ENCODE peak calls at places on chromosome 21, in eight cellular contexts. E is GM19239; N is stimulated activated CD8-positive, alpha-beta memory T cell treated with anti-CD3 and anti-CD28 coated beads, Interleukin-7, amount 100 ng/mL, for 1 hour; A is neuronal stem cell; C is PC-3; R is erythroblast; G is coronary artery; X is AG09309. V is an unnamed sample.

GRCh38 chr21:44420416-44421205 is 34.7 kb upstream of the LRRC3 start:
- DNase-seq in E (no peak), N (no peak), A (no peak), C (no peak), R (no peak), G (peak), X (no peak), V (peak)

GRCh38 chr21:26842300-26842699 is 2.9 kb downstream of the ADAMTS1 start:
- DNase-seq in E (no peak), N (no peak), A (no peak), C (peak), R (no peak), G (no peak), X (no peak), V (no peak)

GRCh38 chr21:28867401-28867800 is 125.3 kb downstream of the LTN1 start:
- DNase-seq in E (no peak), N (no peak), A (no peak), C (no peak), R (no peak), G (no peak), X (peak), V (no peak)

GRCh38 chr21:32624726-32625125 is 12.5 kb upstream of the CFAP298 start:
- DNase-seq in E (no peak), N (no peak), A (no peak), C (peak), R (no peak), G (no peak), X (no peak), V (no peak)

GRCh38 chr21:24255591-24255990 is 1351.7 kb downstream of the MRPL39 start:
- DNase-seq in E (no peak), N (no peak), A (no peak), C (no peak), R (no peak), G (no peak), X (no peak), V (no peak)

GRCh38 chr21:14452031-14452778 is 69.3 kb upstream of the HSPA13 start:
- DNase-seq in E (no peak), N (no peak), A (no peak), C (no peak), R (peak), G (no peak), X (no peak), V (no peak)

GRCh38 chr21:43935711-43936110 is 70.7 kb downstream of the AGPAT3 start:
- DNase-seq in E (no peak), N (no peak), A (no peak), C (no peak), R (no peak), G (no peak), X (no peak), V (no peak)

GRCh38 chr21:30240661-30241060 is 24.8 kb upstream of the CLDN8 start:
- DNase-seq in E (no peak), N (no peak), A (no peak), C (no peak), R (no peak), G (no peak), X (no peak), V (no peak)

GRCh38 chr21:15088483-15088882 is 23.7 kb upstream of the NRIP1 start:
- DNase-seq in E (no peak), N (no peak), A (no peak), C (no peak), R (no peak), G (no peak), X (no peak), V (no peak)

V was measured in mesenteric fat pad.